ENCODE peak calls at places on chromosomes 3 and 15, in five cellular contexts. U is K562, F is HepG2, T is H1, N is GM12878. E is an unnamed sample.

GRCh38 chr3:141940204-141940776 is 63.8 kb downstream of the ATP1B3 start:
- DNase-seq in N (no peak), T (no peak), F (no peak), U (no peak), E (peak)

GRCh38 chr3:181009225-181009624 is 19.7 kb upstream of the DNAJC19 start:
- DNase-seq in T (no peak), N (no peak), U (no peak), F (no peak), E (no peak)

GRCh38 chr3:105970283-105970682 is 101.5 kb upstream of the CBLB start:
- DNase-seq in T (no peak), U (no peak), N (no peak), F (no peak), E (no peak)

GRCh38 chr3:155313303-155313702 is 19.8 kb upstream of the STRIT1 start:
- DNase-seq in F (no peak), U (no peak), N (no peak), T (no peak), E (no peak)

GRCh38 chr15:59532770-59533379 is 78.7 kb upstream of the GCNT3 start:
- DNase-seq in T (no peak), U (peak), N (no peak), F (peak), E (peak)

GRCh38 chr3:185702564-185703225 is 116.6 kb downstream of the SENP2 start:
- DNase-seq in F (no peak), U (peak), T (no peak), N (no peak), E (no peak)

GRCh38 chr3:124669470-124669869 is 60.8 kb upstream of the UMPS start:
- DNase-seq in T (no peak), U (no peak), F (no peak), N (no peak), E (no peak)

GRCh38 chr3:141642215-141642614 is 95.9 kb upstream of the RNF7 start:
- DNase-seq in U (no peak), F (peak), T (no peak), N (no peak), E (no peak)

GRCh38 chr15:100106732-100107131 is 235.0 kb downstream of the ADAMTS17 start:
- DNase-seq in F (no peak), N (no peak), T (no peak), U (no peak), E (no peak)

GRCh38 chr3:32912046-32912445 is 39.4 kb upstream of the CCR4 start:
- DNase-seq in N (no peak), U (no peak), F (no peak), T (no peak), E (no peak)

GRCh38 chr15:31485911-31486461 is 159.4 kb downstream of the KLF13 start:
- DNase-seq in N (no peak), T (no peak), F (no peak), U (no peak), E (no peak)

GRCh38 chr3:101195951-101196713 is 124.2 kb downstream of the IMPG2 start:
- DNase-seq in N (no peak), T (no peak), F (peak), U (no peak), E (peak)

GRCh38 chr15:92711457-92711831 is 55.9 kb upstream of the FAM174B start:
- DNase-seq in N (no peak), F (no peak), U (no peak), T (no peak), E (no peak)
- TF ChIP-seq YY1 in N (no peak), F (no peak), U (no peak), T (no peak), E (no peak)

GRCh38 chr15:60592386-60593339 is 113.7 kb upstream of the ICE2 start:
- DNase-seq in T (no peak), N (no peak), F (peak), U (peak), E (no peak)
- TF ChIP-seq EZH2 in T (no peak), N (no peak), F (no peak), U (no peak), E (no peak)

GRCh38 chr3:14861031-14861430 is 42.3 kb downstream of the FGD5 start:
- DNase-seq in T (no peak), F (no peak), U (no peak), N (no peak), E (no peak)

GRCh38 chr3:14862661-14863230 is 44.0 kb downstream of the FGD5 start:
- DNase-seq in F (no peak), U (no peak), N (no peak), T (no peak), E (no peak)

GRCh38 chr3:14862303-14862660 is 43.5 kb downstream of the FGD5 start:
- DNase-seq in T (no peak), N (no peak), F (no peak), U (no peak), E (no peak)

GRCh38 chr3:14863324-14864100 is 44.8 kb downstream of the FGD5 start:
- DNase-seq in U (no peak), N (no peak), F (no peak), T (peak), E (no peak)

DNA sequence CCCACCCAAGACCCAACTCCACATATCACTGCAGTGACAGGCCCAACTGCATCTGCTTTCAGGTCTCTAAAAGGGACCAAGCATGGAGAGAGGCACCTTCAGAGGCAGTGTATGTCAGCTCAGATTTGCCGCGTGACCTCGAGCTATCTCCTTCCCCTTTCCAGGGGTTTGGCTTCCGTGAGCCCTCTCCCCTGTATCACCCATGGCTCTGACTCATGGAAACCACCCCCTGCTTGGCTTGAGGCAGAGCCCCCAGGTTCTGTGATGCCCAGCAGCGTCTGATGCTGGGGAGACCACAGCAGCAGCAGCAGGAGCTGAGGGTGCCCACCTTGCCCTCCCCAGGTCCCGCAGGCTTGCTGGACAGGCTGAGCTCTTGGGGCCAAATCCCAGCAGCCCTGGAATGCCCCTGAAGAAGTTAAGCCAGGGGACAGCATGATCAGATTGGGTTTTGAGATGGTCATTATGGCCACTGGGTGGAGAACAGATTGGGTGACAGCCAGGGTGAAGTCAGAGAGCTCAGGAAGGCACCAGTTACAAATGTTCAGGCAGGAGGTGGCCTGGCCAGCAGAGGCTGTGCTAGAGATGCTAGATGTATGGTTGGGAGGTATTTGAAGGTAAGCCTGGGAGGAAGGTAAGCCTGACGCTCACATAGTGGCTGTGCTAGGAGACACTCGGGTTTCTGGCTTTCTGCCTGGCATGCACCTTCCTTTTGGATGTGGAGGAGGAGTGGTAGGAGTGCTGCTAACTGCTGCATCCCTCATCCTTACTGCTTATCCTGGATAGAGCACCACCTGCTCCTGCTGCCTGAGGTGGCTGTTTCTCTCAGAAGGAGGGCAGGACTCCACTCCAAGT is 42.9 kb downstream of the FGD5 start:
- DNase-seq in T (no peak), F (no peak), N (no peak), U (no peak), E (no peak)
- TF ChIP-seq CTCF in T (no peak), F (no peak), N (no peak), U (no peak), E (no peak)

GRCh38 chr3:52021869-52022268 is 26.2 kb upstream of the RPL29 start:
- DNase-seq in N (no peak), T (no peak), F (no peak), U (no peak), E (no peak)
- TF ChIP-seq YY1 in N (no peak), T (no peak), F (no peak), U (no peak), E (no peak)

GRCh38 chr3:160226740-160227048 is 1.5 kb downstream of the C3orf80 start:
- DNase-seq in F (no peak), N (no peak), U (no peak), T (no peak), E (no peak)
- TF ChIP-seq EZH2 in F (no peak), N (no peak), U (no peak), T (no peak), E (no peak)

GRCh38 chr3:10338591-10339369 is 17.9 kb upstream of the SEC13 start:
- DNase-seq in T (no peak), N (no peak), F (no peak), U (no peak), E (no peak)
- TF ChIP-seq CTCF in T (no peak), N (no peak), F (no peak), U (no peak), E (no peak)